ENCODE peak calls at places on chromosomes 1 and 21, in ten cellular contexts. H is endothelial cell, J is AG09319, O is AG04450, F is kidney epithelial cell, Q is heart left ventricle, V is MM.1S, U is pancreas, T is natural killer cell, C is lower lobe of right lung. D is an unnamed sample.

GRCh38 chr1:201570886-201571624 is 32.1 kb downstream of the NAV1 start:
- DNase-seq in O (no peak), T (no peak), Q (peak), H (no peak), J (no peak), V (no peak), F (no peak), U (peak), C (peak), D (no peak)

GRCh38 chr21:38989097-38989744 is 183.5 kb downstream of the ETS2 start:
- DNase-seq in U (no peak), F (no peak), O (no peak), H (no peak), V (no peak), C (no peak), T (no peak), Q (no peak), J (no peak), D (no peak)

GRCh38 chr1:191760016-191760415 is 398.2 kb upstream of the RGS18 start:
- DNase-seq in F (no peak), J (no peak), V (no peak), O (no peak), T (no peak), C (no peak), Q (no peak), U (no peak), H (no peak), D (no peak)

GRCh38 chr21:44012474-44013379 is 618 bp downstream of the TRAPPC10 start:
- DNase-seq in J (no peak), C (peak), O (no peak), F (no peak), U (peak), T (peak), H (peak), Q (peak), V (peak), D (peak)

GRCh38 chr1:55305735-55306134 is 90.6 kb upstream of the USP24 start:
- DNase-seq in F (no peak), U (no peak), C (no peak), J (no peak), O (no peak), H (no peak), T (no peak), Q (no peak), V (no peak), D (no peak)

GRCh38 chr21:14452031-14452778 is 69.3 kb upstream of the HSPA13 start:
- DNase-seq in C (no peak), H (no peak), V (no peak), T (no peak), J (no peak), U (no peak), Q (no peak), O (no peak), F (no peak), D (no peak)

GRCh38 chr1:36342426-36343185 is 19.2 kb upstream of the EVA1B start:
- DNase-seq in V (peak), Q (no peak), T (peak), J (no peak), C (peak), H (peak), F (no peak), O (no peak), U (no peak), D (peak)

GRCh38 chr1:165152727-165153126 is 203.8 kb downstream of the LMX1A start:
- DNase-seq in C (no peak), J (no peak), F (no peak), Q (no peak), V (no peak), T (no peak), U (no peak), O (no peak), H (peak), D (peak)

GRCh38 chr1:232034547-232034946 is 408.0 kb downstream of the DISC1 start:
- DNase-seq in J (peak), V (no peak), T (no peak), C (no peak), Q (no peak), F (no peak), U (no peak), O (no peak), H (no peak), D (no peak)

GRCh38 chr1:34740161-34740875 is 14.5 kb upstream of the GJB5 start:
- DNase-seq in F (no peak), T (no peak), V (no peak), C (no peak), O (no peak), U (no peak), H (no peak), Q (no peak), J (no peak), D (no peak)

GRCh38 chr1:7384121-7384520 is 387.0 kb upstream of the VAMP3 start:
- DNase-seq in J (no peak), Q (no peak), C (no peak), H (no peak), F (no peak), O (no peak), V (no peak), T (no peak), U (no peak), D (no peak)

GRCh38 chr1:112239953-112240352 is 156.1 kb upstream of the CTTNBP2NL start:
- DNase-seq in F (no peak), O (no peak), V (no peak), Q (no peak), J (no peak), U (no peak), C (no peak), T (no peak), H (no peak), D (no peak)

GRCh38 chr21:26732442-26733221 is 112.6 kb downstream of the ADAMTS1 start:
- DNase-seq in O (peak), Q (peak), C (peak), T (no peak), F (peak), H (peak), U (peak), V (no peak), J (no peak), D (peak)

GRCh38 chr1:46757256-46757955 is 38.5 kb upstream of the EFCAB14 start:
- DNase-seq in O (no peak), U (no peak), J (no peak), Q (no peak), V (no peak), C (peak), H (no peak), F (peak), T (no peak), D (peak)

GRCh38 chr1:214123061-214123784 is 135.4 kb downstream of the PROX1 start:
- DNase-seq in H (peak), T (no peak), Q (no peak), F (peak), C (no peak), V (peak), J (no peak), O (peak), U (peak), D (peak)

GRCh38 chr21:20968391-20968790 is 29.8 kb upstream of the NCAM2 start:
- DNase-seq in O (no peak), V (no peak), F (no peak), H (no peak), C (no peak), J (no peak), T (no peak), U (no peak), Q (no peak), D (no peak)

GRCh38 chr1:93301131-93301530 is 44.6 kb upstream of the DR1 start:
- DNase-seq in U (no peak), T (no peak), C (no peak), F (no peak), O (no peak), Q (no peak), H (no peak), J (no peak), V (no peak), D (no peak)

GRCh38 chr1:154861607-154862094 is 8.4 kb downstream of the KCNN3 start:
- DNase-seq in F (no peak), U (no peak), O (peak), Q (peak), V (no peak), H (no peak), T (no peak), J (no peak), C (no peak), D (no peak)

GRCh38 chr1:54814148-54814498 is 13.0 kb upstream of the TTC22 start:
- DNase-seq in V (no peak), C (no peak), F (no peak), T (no peak), U (no peak), H (no peak), Q (no peak), O (no peak), J (no peak), D (no peak)

GRCh38 chr21:34916446-34916845 is 132.7 kb downstream of the RUNX1 start:
- DNase-seq in O (peak), Q (no peak), H (no peak), V (no peak), F (no peak), C (no peak), U (no peak), J (peak), T (no peak), D (no peak)

GRCh38 chr1:182110635-182111034 is 49.1 kb upstream of the ZNF648 start:
- DNase-seq in T (no peak), V (no peak), U (no peak), H (no peak), O (no peak), J (no peak), C (no peak), F (no peak), Q (no peak), D (no peak)

GRCh38 chr1:218803351-218803997 is 370.2 kb upstream of the LYPLAL1 start:
- DNase-seq in C (no peak), O (no peak), H (no peak), T (no peak), J (no peak), U (no peak), F (no peak), Q (no peak), V (no peak), D (no peak)

GRCh38 chr1:3780901-3781300 is 8.4 kb downstream of the SMIM1 start:
- DNase-seq in H (no peak), C (no peak), T (no peak), Q (no peak), J (no peak), U (no peak), F (no peak), O (no peak), V (no peak), D (no peak)

GRCh38 chr1:232150770-232151548 is 479.0 kb downstream of the SIPA1L2 start:
- DNase-seq in U (no peak), F (no peak), Q (no peak), C (no peak), T (no peak), H (no peak), V (no peak), J (no peak), O (no peak), D (no peak)

GRCh38 chr21:36783612-36784383 is 84.9 kb downstream of the SIM2 start:
- DNase-seq in T (no peak), Q (no peak), J (no peak), H (no peak), F (peak), U (no peak), C (no peak), O (peak), V (no peak), D (peak)

GRCh38 chr1:62433861-62434611 is 2.8 kb upstream of the USP1 start:
- DNase-seq in Q (no peak), V (no peak), F (no peak), J (no peak), U (no peak), T (no peak), O (no peak), C (no peak), H (no peak), D (no peak)

GRCh38 chr1:184945034-184945433 is 29.3 kb downstream of the NIBAN1 start:
- DNase-seq in T (no peak), H (no peak), V (no peak), C (no peak), O (no peak), Q (no peak), F (no peak), U (no peak), J (no peak), D (no peak)

GRCh38 chr1:171210355-171210754 is 25.3 kb downstream of the FMO2 start:
- DNase-seq in V (no peak), Q (no peak), U (no peak), C (no peak), T (no peak), F (no peak), H (no peak), O (no peak), J (no peak), D (no peak)

GRCh38 chr1:155136728-155137127 is 1.1 kb downstream of the SLC50A1 start:
- DNase-seq in O (no peak), J (no peak), U (no peak), C (no peak), T (no peak), H (no peak), Q (no peak), F (no peak), V (no peak), D (no peak)

GRCh38 chr1:153801028-153801625 is 25.9 kb downstream of the SLC27A3 start:
- DNase-seq in C (no peak), U (no peak), F (no peak), J (no peak), T (no peak), Q (no peak), V (no peak), O (no peak), H (no peak), D (no peak)

GRCh38 chr1:181655756-181656155 is 172.4 kb downstream of the CACNA1E start:
- DNase-seq in O (no peak), C (no peak), T (no peak), V (no peak), J (no peak), Q (no peak), H (no peak), F (peak), U (no peak), D (no peak)

GRCh38 chr1:28104866-28105467 is 16.6 kb upstream of the EYA3 start:
- DNase-seq in H (peak), U (peak), J (no peak), Q (peak), T (no peak), C (peak), F (peak), O (no peak), V (no peak), D (peak)

GRCh38 chr1:84434756-84435142 is 36.5 kb downstream of the DNASE2B start:
- DNase-seq in F (no peak), V (no peak), U (no peak), H (no peak), O (no peak), J (no peak), C (no peak), T (no peak), Q (no peak), D (no peak)

GRCh38 chr1:84433253-84434080 is 35.2 kb downstream of the DNASE2B start:
- DNase-seq in T (peak), H (peak), J (peak), O (peak), C (peak), U (no peak), V (peak), Q (no peak), F (peak), D (peak)

GRCh38 chr1:84436907-84437667 is 38.8 kb downstream of the DNASE2B start:
- DNase-seq in U (no peak), H (no peak), C (no peak), F (no peak), V (no peak), O (no peak), J (no peak), Q (no peak), T (no peak), D (no peak)

GRCh38 chr1:84435159-84435558 is 36.9 kb downstream of the DNASE2B start:
- DNase-seq in H (no peak), O (no peak), T (no peak), V (no peak), Q (no peak), F (no peak), J (no peak), U (no peak), C (no peak), D (no peak)

DNA sequence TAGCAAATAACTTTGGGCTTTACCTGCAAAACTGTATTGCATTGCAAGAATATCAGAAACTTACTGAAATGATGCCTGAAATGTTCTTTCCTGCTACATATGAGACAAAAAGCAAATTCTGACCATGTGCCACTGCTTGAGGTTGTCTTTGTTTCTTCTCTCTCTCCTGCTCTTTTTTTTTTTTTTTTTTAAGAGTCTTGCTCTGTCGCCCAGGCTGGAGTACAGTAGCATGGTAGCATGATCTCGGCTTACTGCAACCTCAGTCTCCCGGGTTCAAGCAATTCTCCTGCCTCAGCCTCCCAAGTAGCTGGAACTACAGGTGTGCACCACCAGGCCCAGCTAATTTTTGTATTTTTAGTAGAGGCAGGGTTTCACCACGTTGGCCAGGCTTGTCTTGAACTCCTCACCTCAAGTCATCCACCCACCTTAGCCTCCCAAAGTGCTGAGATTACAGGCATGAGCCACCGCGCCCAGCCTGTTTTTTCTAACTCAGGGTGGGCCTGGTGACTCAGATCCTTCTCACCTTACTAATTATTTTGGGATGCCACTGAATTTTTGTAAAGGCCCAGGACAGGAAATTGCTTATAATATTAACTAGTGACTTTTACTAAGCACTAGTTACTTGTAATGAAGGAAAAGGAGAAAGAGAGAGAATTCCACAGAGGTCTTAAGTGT is 35.9 kb downstream of the DNASE2B start:
- DNase-seq in H (no peak), C (no peak), T (no peak), F (no peak), U (no peak), V (no peak), Q (no peak), O (no peak), J (no peak), D (peak)
- TF ChIP-seq CTCF in H (no peak), C (no peak), T (no peak), F (no peak), U (no peak), V (no peak), Q (no peak), O (no peak), J (no peak), D (peak)

GRCh38 chr1:88659552-88659951 is 24.5 kb upstream of the PKN2 start:
- DNase-seq in U (no peak), Q (no peak), J (no peak), C (no peak), H (no peak), F (no peak), T (no peak), O (no peak), V (no peak), D (no peak)

GRCh38 chr1:88650676-88651418 is 33.2 kb upstream of the PKN2 start:
- DNase-seq in F (peak), V (no peak), U (no peak), C (no peak), O (no peak), T (no peak), J (no peak), Q (no peak), H (no peak), D (no peak)

GRCh38 chr1:88658419-88658818 is 25.7 kb upstream of the PKN2 start:
- DNase-seq in J (no peak), V (no peak), F (no peak), H (no peak), T (no peak), C (no peak), O (no peak), U (no peak), Q (no peak), D (no peak)

GRCh38 chr1:88655145-88655544 is 28.9 kb upstream of the PKN2 start:
- DNase-seq in O (no peak), T (no peak), Q (no peak), H (no peak), U (no peak), V (no peak), C (no peak), J (no peak), F (no peak), D (no peak)

GRCh38 chr1:88655685-88656299 is 28.3 kb upstream of the PKN2 start:
- DNase-seq in T (no peak), V (peak), H (no peak), O (no peak), C (no peak), J (no peak), Q (no peak), U (no peak), F (no peak), D (no peak)
- TF ChIP-seq CTCF in T (peak), V (peak), H (peak), O (peak), C (peak), J (peak), Q (peak), U (peak), F (peak), D (no peak)

GRCh38 chr1:44293761-44294315 is 61.2 kb downstream of the ERI3 start:
- DNase-seq in U (peak), J (no peak), Q (peak), O (no peak), T (no peak), C (no peak), H (no peak), V (no peak), F (no peak), D (no peak)

GRCh38 chr1:44292641-44293040 is 62.4 kb downstream of the ERI3 start:
- DNase-seq in Q (no peak), T (no peak), C (no peak), F (no peak), V (no peak), H (no peak), J (no peak), O (no peak), U (no peak), D (no peak)

GRCh38 chr1:44296067-44296466 is 59.0 kb downstream of the ERI3 start:
- DNase-seq in J (no peak), T (no peak), F (no peak), U (no peak), O (no peak), V (no peak), Q (no peak), H (no peak), C (no peak), D (no peak)

GRCh38 chr1:44296794-44297193 is 58.3 kb downstream of the ERI3 start:
- DNase-seq in C (no peak), Q (no peak), V (no peak), T (no peak), U (no peak), J (no peak), H (no peak), O (no peak), F (no peak), D (no peak)

DNA sequence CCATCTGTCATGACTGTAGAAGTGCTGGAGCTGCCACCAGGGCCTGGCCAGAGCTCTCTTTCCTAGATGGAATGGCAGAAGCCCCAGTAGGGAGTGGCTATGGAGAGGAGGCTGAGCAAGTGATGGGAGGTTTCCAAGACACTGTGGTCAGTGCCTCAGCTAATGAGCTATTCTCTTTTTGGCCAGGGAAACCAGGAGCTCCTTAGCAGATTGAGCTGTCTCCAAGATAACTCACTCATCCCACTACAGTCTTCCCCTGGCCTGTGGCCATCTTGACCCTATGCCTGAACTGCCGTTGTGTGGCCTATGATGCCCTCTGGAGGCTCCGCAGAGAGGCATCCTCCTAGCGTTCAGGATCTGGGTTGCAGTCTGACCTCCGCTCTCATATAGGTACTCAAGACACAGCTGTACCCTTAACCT is 60.5 kb downstream of the ERI3 start:
- DNase-seq in V (no peak), F (no peak), J (peak), C (no peak), H (peak), T (no peak), Q (peak), O (peak), U (no peak), D (no peak)
- TF ChIP-seq CTCF in V (no peak), F (no peak), J (peak), C (no peak), H (peak), T (no peak), Q (peak), O (peak), U (no peak), D (no peak)

GRCh38 chr1:70528591-70529333 is 117.7 kb downstream of the CTH start:
- DNase-seq in J (no peak), V (peak), F (no peak), C (no peak), O (no peak), Q (no peak), U (no peak), H (peak), T (no peak), D (peak)
- TF ChIP-seq CTCF in J (peak), V (peak), F (peak), C (peak), O (peak), Q (peak), U (no peak), H (no peak), T (no peak), D (peak)

GRCh38 chr1:11527541-11528452 is 48.8 kb downstream of the DISP3 start:
- DNase-seq in O (no peak), T (no peak), U (no peak), H (no peak), C (no peak), J (no peak), V (no peak), F (no peak), Q (no peak), D (no peak)
- TF ChIP-seq CTCF in O (no peak), T (no peak), U (no peak), H (no peak), C (no peak), J (no peak), V (no peak), F (no peak), Q (no peak), D (no peak)

GRCh38 chr1:52404116-52404974 is at the start of the genes ORC1 and PRPF38A:
- DNase-seq in J (peak), U (peak), C (peak), F (peak), Q (peak), H (peak), T (peak), V (peak), O (peak), D (peak)
- TF ChIP-seq CTCF in J (peak), U (no peak), C (peak), F (peak), Q (peak), H (peak), T (peak), V (peak), O (peak), D (peak)

D was measured in Calu3.